ENCODE peak calls at places on chromosomes 4 and X, in eight cellular contexts. B is GM20000, W is MCF 10A, D is GM12865, O is omental fat pad, C is heart left ventricle, Q is kidney epithelial cell, A is heart right ventricle. U is an unnamed sample.

GRCh38 chrX:30597258-30598012 is 19.9 kb upstream of the TASL start:
- DNase-seq in B (peak; percentile 58), W (no peak), D (peak; percentile 69), O (no peak), C (no peak), Q (no peak), A (no peak), U (no peak)

GRCh38 chr4:73998040-73999011 is at the start of gene CXCL5:
- DNase-seq in B (no peak), W (no peak), D (no peak), O (no peak), C (peak; percentile 67), Q (no peak), A (peak; percentile 18), U (no peak)

GRCh38 chrX:122501652-122502051 is 682.4 kb upstream of the GRIA3 start:
- DNase-seq in B (no peak), W (no peak), D (no peak), O (no peak), C (no peak), Q (no peak), A (no peak), U (no peak)

GRCh38 chr4:108881190-108881589 is 118.3 kb upstream of the ETNPPL start:
- DNase-seq in B (no peak), W (peak; percentile 2), D (no peak), O (no peak), C (no peak), Q (peak; percentile 61), A (no peak), U (no peak)

GRCh38 chr4:28350485-28350884 is 1489.8 kb downstream of the STIM2 start:
- DNase-seq in B (no peak), W (peak; percentile 24), D (no peak), O (no peak), C (no peak), Q (no peak), A (no peak), U (no peak)

GRCh38 chr4:179097741-179098140 is 1655.5 kb upstream of the AGA start:
- DNase-seq in B (no peak), W (peak; percentile 64), D (peak; percentile 2), O (no peak), C (no peak), Q (no peak), A (no peak), U (no peak)

GRCh38 chr4:181582595-181582994 is 660.6 kb upstream of the TENM3 start:
- DNase-seq in B (no peak), W (no peak), D (no peak), O (no peak), C (no peak), Q (no peak), A (no peak), U (peak; percentile 3)

GRCh38 chr4:141036786-141037185 is 96.5 kb downstream of the RNF150 start:
- DNase-seq in B (no peak), W (no peak), D (no peak), O (no peak), C (no peak), Q (no peak), A (no peak), U (no peak)

GRCh38 chr4:75985116-75985515 is 5.6 kb downstream of the SDAD1 start:
- DNase-seq in B (no peak), W (peak; percentile 14), D (no peak), O (no peak), C (no peak), Q (peak; percentile 9), A (no peak), U (no peak)

GRCh38 chrX:34656842-34657780 is at the start of gene TMEM47:
- DNase-seq in B (peak; percentile 11), W (peak; percentile 73), D (no peak), O (no peak), C (peak; percentile 81), Q (peak; percentile 25), A (peak; percentile 73), U (no peak)

GRCh38 chr4:4919926-4920325 is 60.5 kb downstream of the MSX1 start:
- DNase-seq in B (no peak), W (peak; percentile 37), D (no peak), O (no peak), C (no peak), Q (no peak), A (no peak), U (no peak)

GRCh38 chrX:13934731-13935130 is 95.0 kb downstream of the GEMIN8 start:
- DNase-seq in B (no peak), W (peak; percentile 49), D (no peak), O (no peak), C (no peak), Q (no peak), A (no peak), U (no peak)

GRCh38 chr4:55864577-55865223 is 11.3 kb downstream of the EXOC1 start:
- DNase-seq in B (no peak), W (no peak), D (no peak), O (no peak), C (no peak), Q (no peak), A (no peak), U (no peak)

GRCh38 chr4:88188738-88189417 is 30.4 kb upstream of the ABCG2 start:
- DNase-seq in B (no peak), W (no peak), D (no peak), O (no peak), C (no peak), Q (no peak), A (no peak), U (peak; percentile 13)

GRCh38 chrX:47619486-47620302 is at the start of gene SYN1:
- DNase-seq in B (peak; percentile 94), W (peak; percentile 52), D (peak; percentile 81), O (no peak), C (peak; percentile 90), Q (peak; percentile 7), A (peak; percentile 79), U (peak; percentile 82)
- TF ChIP-seq CTCF in B (peak; percentile 15), W (no peak), D (peak; percentile 17), O (no peak), C (no peak), Q (no peak), A (peak; percentile 63), U (no peak)

GRCh38 chr4:122732329-122733026 is at the start of gene BBS12:
- DNase-seq in B (peak; percentile 93), W (peak; percentile 99), D (peak; percentile 99), O (peak; percentile 99), C (peak; percentile 98), Q (peak; percentile 95), A (peak; percentile 99), U (peak; percentile 99)
- TF ChIP-seq CTCF in B (peak; percentile 40), W (peak; percentile 8), D (peak; percentile 52), O (no peak), C (peak; percentile 24), Q (peak; percentile 75), A (peak; percentile 57), U (no peak)

GRCh38 chr4:16508968-16509367 is 282.7 kb upstream of the TAPT1 start:
- DNase-seq in B (no peak), W (no peak), D (peak; percentile 7), O (no peak), C (no peak), Q (no peak), A (no peak), U (no peak)

GRCh38 chr4:16505726-16506125 is 279.5 kb upstream of the TAPT1 start:
- DNase-seq in B (no peak), W (peak; percentile 23), D (no peak), O (no peak), C (no peak), Q (no peak), A (no peak), U (no peak)
- TF ChIP-seq CTCF in B (no peak), W (no peak), D (no peak), O (no peak), C (no peak), Q (no peak), A (peak; percentile 36), U (no peak)

GRCh38 chr4:169045862-169046584 is 36.0 kb upstream of the CBR4 start:
- DNase-seq in B (no peak), W (no peak), D (no peak), O (no peak), C (no peak), Q (no peak), A (no peak), U (no peak)
- TF ChIP-seq CTCF in B (no peak), W (no peak), D (no peak), O (no peak), C (peak; percentile 19), Q (no peak), A (peak; percentile 35), U (no peak)

DNA sequence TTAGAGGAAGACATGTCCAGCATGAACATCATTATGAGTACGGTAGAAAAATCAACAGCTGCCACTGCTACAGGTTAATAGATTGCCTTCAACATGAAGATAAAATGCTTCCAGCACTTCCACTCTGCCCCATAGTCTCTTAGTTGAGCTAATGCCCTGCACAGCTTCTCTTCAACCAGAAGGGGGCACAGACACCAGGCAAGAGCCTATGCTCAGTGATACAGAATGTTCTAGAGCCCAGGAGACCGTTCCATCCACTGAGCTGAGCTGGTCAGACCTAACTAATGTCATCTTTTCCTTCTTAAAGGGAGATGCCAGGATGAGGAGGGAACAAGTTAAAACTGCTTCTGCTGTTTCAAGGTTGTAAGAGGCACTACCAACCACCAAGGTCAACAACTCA is 42.2 kb downstream of the SMIM10L2A start:
- DNase-seq in B (no peak), W (peak; percentile 18), D (peak; percentile 16), O (no peak), C (no peak), Q (no peak), A (no peak), U (no peak)
- TF ChIP-seq CTCF in B (peak; percentile 6), W (peak; percentile 23), D (peak; percentile 35), O (no peak), C (no peak), Q (peak; percentile 10), A (peak; percentile 26), U (no peak)

DNA sequence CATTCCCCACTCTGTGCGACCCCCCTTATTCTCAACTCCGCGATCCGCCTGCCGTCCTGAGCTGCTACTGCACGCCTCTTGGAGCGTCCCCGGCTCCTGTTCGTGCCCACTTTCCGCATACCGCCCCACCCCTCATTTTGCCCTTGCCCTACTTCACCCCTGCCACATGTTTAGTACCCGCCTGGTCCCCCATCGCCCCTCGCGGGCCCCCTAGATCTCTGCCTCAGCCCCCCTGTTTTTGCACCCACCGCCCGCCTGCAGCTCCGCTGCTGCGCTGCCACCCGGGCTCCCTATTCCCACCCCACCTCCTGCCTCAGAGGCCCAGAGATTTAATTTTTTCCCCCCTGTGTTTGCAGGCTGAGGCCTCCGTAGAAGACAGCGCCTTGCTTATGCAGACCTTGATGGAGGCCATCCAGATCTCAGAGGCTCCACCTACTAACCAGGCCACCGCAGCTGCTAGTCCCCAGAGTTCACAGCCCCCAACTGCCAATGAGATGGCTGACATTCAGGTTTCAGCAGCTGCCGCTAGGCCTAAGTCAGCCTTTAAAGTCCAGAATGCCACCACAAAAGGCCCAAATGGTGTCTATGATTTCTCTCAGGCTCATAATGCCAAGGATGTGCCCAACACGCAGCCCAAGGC is 1.4 kb downstream of the MAGED1 start:
- DNase-seq in B (peak; percentile 20), W (no peak), D (peak; percentile 19), O (no peak), C (no peak), Q (no peak), A (peak; percentile 12), U (peak; percentile 61)
- TF ChIP-seq CTCF in B (no peak), W (no peak), D (no peak), O (no peak), C (no peak), Q (no peak), A (no peak), U (no peak)